ENCODE peak calls at places on chromosomes 3 and 15, in seven cellular contexts. L is SK-N-SH, B is stomach, R is prostate gland, H is breast epithelium, C is HCT116, U is esophagus muscularis mucosa. N is an unnamed sample.

GRCh38 chr3:16334909-16335308 is 69.9 kb downstream of the OXNAD1 start:
- DNase-seq in H (no peak), U (no peak), L (no peak), R (no peak), B (no peak), C (no peak), N (no peak)

GRCh38 chr3:136149569-136150136 is 46.5 kb downstream of the MSL2 start:
- DNase-seq in C (no peak), H (no peak), U (no peak), L (no peak), B (no peak), R (no peak), N (no peak)

GRCh38 chr3:131072099-131072559 is 45.5 kb downstream of the NEK11 start:
- DNase-seq in B (no peak), U (no peak), L (no peak), C (no peak), H (no peak), R (no peak), N (no peak)

GRCh38 chr3:190533511-190534282 is 19.8 kb downstream of the IL1RAP start:
- DNase-seq in U (no peak), C (no peak), B (no peak), L (no peak), H (peak; percentile 95), R (peak; percentile 82), N (no peak)

GRCh38 chr15:34436956-34437442 is 609 bp downstream of the GOLGA8A start:
- DNase-seq in B (peak; percentile 28), L (peak; percentile 78), R (no peak), H (no peak), C (no peak), U (no peak), N (peak; percentile 89)

GRCh38 chr15:61030451-61030850 is 198.7 kb downstream of the RORA start:
- DNase-seq in C (no peak), R (no peak), L (no peak), U (no peak), B (no peak), H (no peak), N (no peak)

GRCh38 chr15:65829150-65829764 is 37.2 kb upstream of the DENND4A start:
- DNase-seq in L (peak; percentile 44), U (no peak), C (peak; percentile 38), H (no peak), B (no peak), R (no peak), N (no peak)

GRCh38 chr3:47404955-47405790 is 24.4 kb downstream of the PTPN23 start:
- DNase-seq in H (no peak), B (peak; percentile 56), C (no peak), L (peak; percentile 24), R (peak; percentile 38), U (no peak), N (no peak)

GRCh38 chr3:13517253-13517977 is 31.5 kb upstream of the FBLN2 start:
- DNase-seq in U (no peak), L (no peak), C (no peak), R (no peak), B (no peak), H (peak; percentile 59), N (no peak)

GRCh38 chr3:45198264-45199260 is 27.5 kb downstream of the TMEM158 start:
- DNase-seq in H (no peak), L (no peak), B (no peak), C (no peak), R (no peak), U (no peak), N (no peak)

GRCh38 chr3:40765884-40766283 is 241.1 kb downstream of the ZNF621 start:
- DNase-seq in H (no peak), B (no peak), R (no peak), U (peak; percentile 87), L (no peak), C (no peak), N (no peak)

GRCh38 chr3:156676467-156677119 is 2.2 kb downstream of the TIPARP start:
- DNase-seq in U (no peak), B (no peak), R (no peak), H (no peak), L (no peak), C (no peak), N (no peak)

GRCh38 chr15:52790941-52791751 is 1.0 kb upstream of the ONECUT1 start:
- DNase-seq in C (no peak), U (no peak), H (no peak), L (peak; percentile 57), B (no peak), R (no peak), N (peak; percentile 71)

GRCh38 chr3:139466369-139466768 is 9.9 kb downstream of the RBP2 start:
- DNase-seq in C (no peak), H (no peak), L (no peak), U (no peak), R (no peak), B (no peak), N (no peak)

GRCh38 chr3:25664066-25664809 is 469 bp downstream of the TOP2B start:
- DNase-seq in R (peak; percentile 67), B (peak; percentile 68), L (peak; percentile 74), C (peak; percentile 3), U (no peak), H (peak; percentile 69), N (peak; percentile 95)
- TF ChIP-seq POLR2AphosphoS5 in R (no peak), B (no peak), L (no peak), C (no peak), U (no peak), H (no peak), N (no peak)

GRCh38 chr15:99343208-99343607 is 91.9 kb downstream of the LRRC28 start:
- DNase-seq in L (no peak), H (no peak), R (no peak), B (no peak), U (no peak), C (no peak), N (no peak)

GRCh38 chr15:99343836-99344551 is 92.7 kb downstream of the LRRC28 start:
- DNase-seq in B (no peak), R (no peak), L (peak; percentile 30), U (no peak), H (no peak), C (no peak), N (peak; percentile 76)

GRCh38 chr15:99341786-99342185 is 90.5 kb downstream of the LRRC28 start:
- DNase-seq in U (no peak), H (no peak), R (no peak), L (no peak), B (no peak), C (no peak), N (no peak)

GRCh38 chr15:99336794-99337193 is 85.5 kb downstream of the LRRC28 start:
- DNase-seq in L (no peak), U (no peak), C (no peak), R (no peak), B (no peak), H (no peak), N (no peak)

DNA sequence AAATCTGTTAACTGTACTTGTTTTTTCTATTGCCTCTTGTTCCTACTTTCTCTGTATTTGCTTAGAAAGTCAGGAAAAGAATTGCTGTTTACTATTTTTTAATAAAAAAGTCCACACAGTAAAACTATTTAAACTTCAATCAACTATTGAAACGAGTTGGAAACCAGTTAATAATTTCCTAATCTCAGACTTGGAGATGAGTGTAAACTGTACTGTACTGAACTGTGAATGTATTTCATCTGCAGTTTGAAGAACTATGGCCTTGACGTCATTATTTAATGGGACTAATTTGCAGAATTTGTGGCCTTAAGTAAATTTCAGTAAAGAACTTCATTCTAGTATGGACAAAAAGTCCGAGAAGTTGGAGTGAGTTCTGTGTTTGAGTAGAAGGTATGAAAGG is 89.1 kb downstream of the LRRC28 start:
- DNase-seq in B (no peak), H (no peak), C (no peak), U (no peak), L (no peak), R (no peak), N (no peak)
- H3K36me3 ChIP-seq in B (peaks cover 15% of the 10 kb centered on the region), H (no peaks in the 10 kb centered on the region), C (no peaks in the 10 kb centered on the region), U (no peaks in the 10 kb centered on the region), L (no peaks in the 10 kb centered on the region), R (no peaks in the 10 kb centered on the region), N (no peaks in the 10 kb centered on the region)

GRCh38 chr3:53102601-53103147 is 27.6 kb downstream of the RFT1 start:
- DNase-seq in L (no peak), H (no peak), C (no peak), R (no peak), B (no peak), U (no peak), N (no peak)
- TF ChIP-seq POLR2AphosphoS5 in L (no peak), H (no peak), C (no peak), R (no peak), B (no peak), U (no peak), N (no peak)

DNA sequence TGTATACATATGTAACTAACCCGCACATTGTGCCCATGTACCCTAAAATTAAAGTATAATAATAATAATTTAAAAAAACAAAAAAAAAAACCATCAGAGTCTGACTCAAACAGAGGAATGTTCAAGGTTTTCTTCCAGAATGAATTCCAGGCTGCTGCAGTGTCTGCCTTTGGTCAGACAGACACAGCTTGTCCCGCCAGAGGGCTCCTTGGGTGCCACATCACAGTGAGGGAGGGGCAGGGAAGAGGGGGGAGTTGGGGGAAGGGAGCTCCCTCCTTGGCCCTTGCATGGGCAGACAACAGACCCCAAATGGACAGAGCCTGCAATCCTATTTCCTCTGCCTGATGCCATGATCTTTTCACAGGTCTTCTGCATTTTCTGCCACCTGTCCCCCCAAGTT is 36.5 kb downstream of the ITGB5 start:
- DNase-seq in C (no peak), U (no peak), H (peak; percentile 49), B (no peak), R (no peak), L (no peak), N (no peak)
- H3K36me3 ChIP-seq in C (peaks cover 6% of the 10 kb centered on the region), U (peaks cover 10% of the 10 kb centered on the region), H (no peaks in the 10 kb centered on the region), B (peaks cover 24% of the 10 kb centered on the region), R (no peaks in the 10 kb centered on the region), L (peaks cover 50% of the 10 kb centered on the region), N (peaks cover 24% of the 10 kb centered on the region)

DNA sequence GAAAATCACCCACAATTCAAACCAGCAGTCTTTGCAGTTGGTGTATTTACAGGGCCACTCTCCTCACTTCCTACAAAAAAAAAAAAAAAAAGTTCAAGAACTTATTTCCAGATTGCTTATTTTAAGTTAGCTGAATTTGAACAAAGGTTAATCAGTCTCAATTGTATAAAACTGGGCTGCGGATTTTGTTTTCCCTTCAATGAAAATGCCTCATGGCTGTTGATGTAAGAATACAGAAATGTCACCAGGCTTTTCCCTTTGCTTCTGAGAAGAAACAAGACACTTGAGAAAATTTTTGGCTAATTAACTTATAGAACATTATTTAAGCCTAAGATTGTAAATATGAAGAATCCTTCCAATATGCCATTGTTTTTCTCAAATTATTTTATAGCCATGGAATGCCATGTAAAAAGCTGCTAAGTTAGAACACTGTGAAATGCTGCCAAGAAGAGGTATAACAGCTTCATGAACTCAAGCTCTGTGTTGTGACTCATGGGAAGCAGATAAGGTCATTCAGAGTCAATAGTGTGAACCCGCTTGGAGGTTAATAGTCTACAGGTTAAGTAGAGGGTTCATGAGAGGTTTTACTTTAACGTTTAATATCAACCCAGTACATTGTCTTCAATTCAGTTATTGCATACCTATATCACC is 84.3 kb upstream of the ABI3BP start:
- DNase-seq in R (no peak), C (no peak), B (no peak), U (no peak), L (no peak), H (no peak), N (no peak)
- TF ChIP-seq POLR2AphosphoS5 in R (no peak), C (no peak), B (no peak), U (no peak), L (no peak), H (no peak), N (no peak)

GRCh38 chr3:121504598-121504997 is 41.2 kb downstream of the POLQ start:
- DNase-seq in B (no peak), C (no peak), R (no peak), H (no peak), U (no peak), L (no peak), N (no peak)

GRCh38 chr3:121508384-121508783 is 37.4 kb downstream of the POLQ start:
- DNase-seq in H (no peak), B (no peak), U (no peak), L (no peak), C (no peak), R (no peak), N (no peak)

GRCh38 chr3:121505256-121505655 is 40.5 kb downstream of the POLQ start:
- DNase-seq in U (no peak), H (no peak), L (no peak), B (no peak), C (no peak), R (no peak), N (no peak)
- H3K36me3 ChIP-seq in U (no peaks in the 10 kb centered on the region), H (no peaks in the 10 kb centered on the region), L (peaks cover 31% of the 10 kb centered on the region), B (no peaks in the 10 kb centered on the region), C (peaks cover 13% of the 10 kb centered on the region), R (no peaks in the 10 kb centered on the region), N (no peaks in the 10 kb centered on the region)

N was measured in spleen.